ENCODE peak calls at places on chromosomes 11 and 22, in seven cellular contexts. S, D, H, U, E, L and K are unnamed samples.

GRCh38 chr22:44389181-44389580 is 76.4 kb upstream of the SHISAL1 start:
- DNase-seq in S (no peak), D (no peak), H (no peak), U (no peak), E (no peak), L (no peak), K (no peak)

GRCh38 chr22:41446057-41446501 is 522 bp downstream of the TOB2 start:
- DNase-seq in S (no peak), D (no peak), H (no peak), U (no peak), E (no peak), L (no peak), K (no peak)

GRCh38 chr22:45036154-45036553 is 26.3 kb upstream of the PHF21B start:
- DNase-seq in S (no peak), D (no peak), H (no peak), U (no peak), E (no peak), L (peak; percentile 48), K (peak; percentile 6)

GRCh38 chr11:130448416-130449068 is at the start of gene ADAMTS15:
- DNase-seq in S (no peak), D (peak; percentile 93), H (peak; percentile 19), U (peak; percentile 40), E (no peak), L (peak; percentile 50), K (peak; percentile 18)

GRCh38 chr22:38413085-38414008 is 41.7 kb downstream of the KCNJ4 start:
- DNase-seq in S (peak; percentile 34), D (peak; percentile 59), H (no peak), U (no peak), E (no peak), L (no peak), K (no peak)

GRCh38 chr11:92477686-92478085 is 253.1 kb downstream of the FAT3 start:
- DNase-seq in S (no peak), D (no peak), H (no peak), U (no peak), E (no peak), L (no peak), K (no peak)

GRCh38 chr22:36589856-36590255 is 60.9 kb upstream of the EIF3D start:
- DNase-seq in S (no peak), D (no peak), H (no peak), U (no peak), E (no peak), L (no peak), K (no peak)

GRCh38 chr11:45347343-45347742 is 61.2 kb upstream of the SYT13 start:
- DNase-seq in S (no peak), D (no peak), H (no peak), U (no peak), E (no peak), L (no peak), K (no peak)

GRCh38 chr22:41499624-41500280 is 30.8 kb downstream of the ACO2 start:
- DNase-seq in S (no peak), D (no peak), H (no peak), U (no peak), E (no peak), L (no peak), K (no peak)

GRCh38 chr11:130631119-130631518 is 182.7 kb downstream of the ADAMTS15 start:
- DNase-seq in S (no peak), D (peak; percentile 14), H (no peak), U (no peak), E (no peak), L (no peak), K (no peak)

GRCh38 chr22:47111626-47112373 is 349.4 kb downstream of the TBC1D22A start:
- DNase-seq in S (no peak), D (peak; percentile 56), H (no peak), U (no peak), E (no peak), L (no peak), K (no peak)

GRCh38 chr11:31397239-31397834 is 27.7 kb downstream of the DNAJC24 start:
- DNase-seq in S (no peak), D (no peak), H (no peak), U (no peak), E (no peak), L (no peak), K (no peak)

GRCh38 chr11:128297111-128297651 is 290.2 kb downstream of the ETS1 start:
- DNase-seq in S (no peak), D (no peak), H (no peak), U (no peak), E (peak; percentile 16), L (no peak), K (no peak)

GRCh38 chr11:130428692-130429681 is 578 bp upstream of the ADAMTS8 start:
- DNase-seq in S (no peak), D (no peak), H (no peak), U (no peak), E (no peak), L (no peak), K (no peak)

GRCh38 chr11:124077266-124077665 is 36.1 kb upstream of the OR10G7 start:
- DNase-seq in S (no peak), D (no peak), H (no peak), U (no peak), E (no peak), L (no peak), K (no peak)

GRCh38 chr11:68659158-68659921 is 25.0 kb upstream of the GAL start:
- DNase-seq in S (no peak), D (no peak), H (no peak), U (no peak), E (no peak), L (peak; percentile 10), K (peak; percentile 4)

GRCh38 chr11:15519124-15519791 is 404.5 kb downstream of the INSC start:
- DNase-seq in S (no peak), D (no peak), H (no peak), U (no peak), E (no peak), L (no peak), K (no peak)

GRCh38 chr22:48141301-48141700 is 1378.9 kb downstream of the TBC1D22A start:
- DNase-seq in S (no peak), D (no peak), H (no peak), U (no peak), E (no peak), L (no peak), K (no peak)

GRCh38 chr11:2924381-2924780 is 4.8 kb downstream of the PHLDA2 start:
- DNase-seq in S (no peak), D (no peak), H (no peak), U (no peak), E (no peak), L (no peak), K (no peak)

GRCh38 chr22:44151661-44152060 is 29.1 kb upstream of the PARVG start:
- DNase-seq in S (no peak), D (no peak), H (no peak), U (no peak), E (no peak), L (no peak), K (no peak)

GRCh38 chr11:124670732-124671131 is 2.8 kb downstream of the SIAE start:
- DNase-seq in S (no peak), D (no peak), H (peak; percentile 14), U (no peak), E (peak; percentile 9), L (no peak), K (no peak)

GRCh38 chr22:22755778-22756100 is 111.3 kb downstream of the GGTLC2 start:
- DNase-seq in S (no peak), D (peak; percentile 49), H (no peak), U (no peak), E (no peak), L (no peak), K (no peak)

GRCh38 chr11:12048936-12049790 is 40.7 kb upstream of the DKK3 start:
- DNase-seq in S (no peak), D (no peak), H (no peak), U (no peak), E (no peak), L (no peak), K (no peak)